ENCODE peak calls at places on chromosome 2, in five cellular contexts. One of them, this sample, is unnamed.
A peak's percentile ranks its signal among the peaks of the same experiment; 100 is the strongest.

GRCh38 chr2:171864357-171864985 is 29.6 kb downstream of the SLC25A12 start:
- DNase-seq in HCEC 1CT: no peak
- DNase-seq in activated CD4-positive, alpha-beta T cell treated with anti-CD3 and anti-CD28 coated beads, Interleukin-2, amount 50 U/mL, for 1 hour: no peak
- DNase-seq in hepatic stellate cell: no peak
- DNase-seq in epithelial cell of esophagus: peak; percentile 71
- DNase-seq in this sample: no peak

GRCh38 chr2:204638795-204639194 is 93.5 kb downstream of the PARD3B start:
- DNase-seq in HCEC 1CT: no peak
- DNase-seq in activated CD4-positive, alpha-beta T cell treated with anti-CD3 and anti-CD28 coated beads, Interleukin-2, amount 50 U/mL, for 1 hour: no peak
- DNase-seq in hepatic stellate cell: no peak
- DNase-seq in epithelial cell of esophagus: no peak
- DNase-seq in this sample: no peak

GRCh38 chr2:202133556-202134245 is 60.6 kb downstream of the KIAA2012 start:
- DNase-seq in HCEC 1CT: peak; percentile 77
- DNase-seq in activated CD4-positive, alpha-beta T cell treated with anti-CD3 and anti-CD28 coated beads, Interleukin-2, amount 50 U/mL, for 1 hour: no peak
- DNase-seq in hepatic stellate cell: peak; percentile 55
- DNase-seq in epithelial cell of esophagus: no peak
- DNase-seq in this sample: peak; percentile 42

GRCh38 chr2:96773922-96774321 is 13.2 kb downstream of the CNNM4 start:
- DNase-seq in HCEC 1CT: no peak
- DNase-seq in activated CD4-positive, alpha-beta T cell treated with anti-CD3 and anti-CD28 coated beads, Interleukin-2, amount 50 U/mL, for 1 hour: peak; percentile 35
- DNase-seq in hepatic stellate cell: no peak
- DNase-seq in epithelial cell of esophagus: no peak
- DNase-seq in this sample: no peak

GRCh38 chr2:189836644-189837043 is 52.4 kb downstream of the PMS1 start:
- DNase-seq in HCEC 1CT: peak; percentile 89
- DNase-seq in activated CD4-positive, alpha-beta T cell treated with anti-CD3 and anti-CD28 coated beads, Interleukin-2, amount 50 U/mL, for 1 hour: no peak
- DNase-seq in hepatic stellate cell: peak; percentile 4
- DNase-seq in epithelial cell of esophagus: peak; percentile 11
- DNase-seq in this sample: peak; percentile 49

GRCh38 chr2:74869522-74869921 is 35.6 kb downstream of the HK2 start:
- DNase-seq in HCEC 1CT: no peak
- DNase-seq in activated CD4-positive, alpha-beta T cell treated with anti-CD3 and anti-CD28 coated beads, Interleukin-2, amount 50 U/mL, for 1 hour: no peak
- DNase-seq in hepatic stellate cell: no peak
- DNase-seq in epithelial cell of esophagus: no peak
- DNase-seq in this sample: no peak

GRCh38 chr2:168427451-168427850 is 28.6 kb upstream of the CERS6 start:
- DNase-seq in HCEC 1CT: peak; percentile 72
- DNase-seq in activated CD4-positive, alpha-beta T cell treated with anti-CD3 and anti-CD28 coated beads, Interleukin-2, amount 50 U/mL, for 1 hour: no peak
- DNase-seq in hepatic stellate cell: peak; percentile 10
- DNase-seq in epithelial cell of esophagus: no peak
- DNase-seq in this sample: peak; percentile 90

GRCh38 chr2:240878341-240878936 is 9.8 kb downstream of the AGXT start:
- DNase-seq in HCEC 1CT: no peak
- DNase-seq in activated CD4-positive, alpha-beta T cell treated with anti-CD3 and anti-CD28 coated beads, Interleukin-2, amount 50 U/mL, for 1 hour: no peak
- DNase-seq in hepatic stellate cell: no peak
- DNase-seq in epithelial cell of esophagus: no peak
- DNase-seq in this sample: no peak

GRCh38 chr2:202982779-202983491 is 31.7 kb upstream of the NBEAL1 start:
- DNase-seq in HCEC 1CT: no peak
- DNase-seq in activated CD4-positive, alpha-beta T cell treated with anti-CD3 and anti-CD28 coated beads, Interleukin-2, amount 50 U/mL, for 1 hour: no peak
- DNase-seq in hepatic stellate cell: no peak
- DNase-seq in epithelial cell of esophagus: no peak
- DNase-seq in this sample: no peak

GRCh38 chr2:62216616-62217015 is 20.7 kb downstream of the B3GNT2 start:
- DNase-seq in HCEC 1CT: peak; percentile 89
- DNase-seq in activated CD4-positive, alpha-beta T cell treated with anti-CD3 and anti-CD28 coated beads, Interleukin-2, amount 50 U/mL, for 1 hour: no peak
- DNase-seq in hepatic stellate cell: peak; percentile 86
- DNase-seq in epithelial cell of esophagus: peak; percentile 68
- DNase-seq in this sample: peak; percentile 81

GRCh38 chr2:112954364-112954763 is 23.4 kb upstream of the IL36G start:
- DNase-seq in HCEC 1CT: no peak
- DNase-seq in activated CD4-positive, alpha-beta T cell treated with anti-CD3 and anti-CD28 coated beads, Interleukin-2, amount 50 U/mL, for 1 hour: no peak
- DNase-seq in hepatic stellate cell: no peak
- DNase-seq in epithelial cell of esophagus: peak; percentile 33
- DNase-seq in this sample: no peak

GRCh38 chr2:59490192-59490591 is 1063.3 kb downstream of the BCL11A start:
- DNase-seq in HCEC 1CT: no peak
- DNase-seq in activated CD4-positive, alpha-beta T cell treated with anti-CD3 and anti-CD28 coated beads, Interleukin-2, amount 50 U/mL, for 1 hour: no peak
- DNase-seq in hepatic stellate cell: no peak
- DNase-seq in epithelial cell of esophagus: no peak
- DNase-seq in this sample: no peak

GRCh38 chr2:110871637-110872036 is 139.3 kb downstream of the ACOXL start:
- DNase-seq in HCEC 1CT: no peak
- DNase-seq in activated CD4-positive, alpha-beta T cell treated with anti-CD3 and anti-CD28 coated beads, Interleukin-2, amount 50 U/mL, for 1 hour: no peak
- DNase-seq in hepatic stellate cell: no peak
- DNase-seq in epithelial cell of esophagus: no peak
- DNase-seq in this sample: no peak

GRCh38 chr2:6917071-6917760 is at the start of gene RNF144A:
- DNase-seq in HCEC 1CT: no peak
- DNase-seq in activated CD4-positive, alpha-beta T cell treated with anti-CD3 and anti-CD28 coated beads, Interleukin-2, amount 50 U/mL, for 1 hour: peak; percentile 66
- DNase-seq in hepatic stellate cell: peak; percentile 50
- DNase-seq in epithelial cell of esophagus: peak; percentile 44
- DNase-seq in this sample: peak; percentile 38

GRCh38 chr2:4020153-4020552 is 316.8 kb downstream of the DCDC2C start:
- DNase-seq in HCEC 1CT: no peak
- DNase-seq in activated CD4-positive, alpha-beta T cell treated with anti-CD3 and anti-CD28 coated beads, Interleukin-2, amount 50 U/mL, for 1 hour: no peak
- DNase-seq in hepatic stellate cell: no peak
- DNase-seq in epithelial cell of esophagus: no peak
- DNase-seq in this sample: no peak

This sample was measured in foreskin fibroblast.